ENCODE peak calls at places on chromosomes 5 and 9, in eight cellular contexts. R, E, F, S, D, W, Y and U are unnamed samples.

GRCh38 chr5:63127054-63127453 is 548.4 kb downstream of the LRRC70 start:
- DNase-seq in Y (no peak), S (no peak), R (no peak), F (no peak), E (no peak), W (no peak), D (no peak), U (no peak)

GRCh38 chr5:138752951-138753793 is at the start of gene CTNNA1:
- DNase-seq in Y (peak; percentile 53), D (peak; percentile 78), F (peak; percentile 94), W (peak; percentile 34), E (peak; percentile 34), S (peak; percentile 5), R (no peak), U (no peak)

GRCh38 chr9:72537011-72537545 is 15.7 kb downstream of the TMC1 start:
- DNase-seq in D (no peak), W (no peak), Y (no peak), S (no peak), E (no peak), F (no peak), R (no peak), U (no peak)

GRCh38 chr5:55225346-55225745 is 1.8 kb downstream of the MCIDAS start:
- DNase-seq in Y (no peak), F (no peak), D (no peak), S (no peak), W (no peak), R (no peak), E (no peak), U (no peak)

GRCh38 chr9:124306098-124306735 is 48.5 kb downstream of the NEK6 start:
- DNase-seq in W (no peak), D (no peak), E (no peak), S (no peak), F (no peak), R (no peak), Y (no peak), U (no peak)

GRCh38 chr9:109121218-109121796 is 1.6 kb upstream of the TMEM245 start:
- DNase-seq in Y (no peak), D (no peak), E (no peak), S (no peak), W (no peak), F (no peak), R (no peak), U (no peak)

GRCh38 chr5:153476767-153477166 is 13.7 kb upstream of the GRIA1 start:
- DNase-seq in S (no peak), E (no peak), R (no peak), W (no peak), D (no peak), Y (no peak), F (no peak), U (no peak)

GRCh38 chr9:504921-505821 is 290.5 kb downstream of the DOCK8 start:
- DNase-seq in W (no peak), S (no peak), F (peak; percentile 13), Y (no peak), E (no peak), D (no peak), R (no peak), U (no peak)

GRCh38 chr9:2159521-2160417 is 144.6 kb downstream of the SMARCA2 start:
- DNase-seq in W (no peak), R (no peak), D (no peak), F (peak; percentile 1), S (no peak), E (no peak), Y (peak; percentile 3), U (peak; percentile 35)